ENCODE peak calls at places on chromosomes 16 and 17, in five cellular contexts. D, O, E, M and Q are unnamed samples.

GRCh38 chr17:42653179-42654124 is 5.6 kb upstream of the TUBG2 start:
- DNase-seq in D (no peak), O (peak), E (peak), M (no peak), Q (no peak)

GRCh38 chr17:60712675-60713074 is 35.0 kb downstream of the BCAS3 start:
- DNase-seq in D (no peak), O (no peak), E (no peak), M (peak), Q (no peak)

GRCh38 chr16:71440669-71441347 is 1.0 kb downstream of the TLE7 start:
- DNase-seq in D (no peak), O (peak), E (no peak), M (peak), Q (no peak)

GRCh38 chr17:59756236-59756818 is 48.9 kb downstream of the VMP1 start:
- DNase-seq in D (no peak), O (no peak), E (no peak), M (peak), Q (no peak)

GRCh38 chr17:64459284-64459747 is 10.4 kb downstream of the MILR1 start:
- DNase-seq in D (no peak), O (no peak), E (no peak), M (no peak), Q (no peak)

GRCh38 chr16:14104066-14104465 is 32.9 kb downstream of the MRTFB start:
- DNase-seq in D (no peak), O (no peak), E (no peak), M (no peak), Q (no peak)

GRCh38 chr17:48816438-48816773 is 623 bp downstream of the TTLL6 start:
- DNase-seq in D (no peak), O (no peak), E (no peak), M (no peak), Q (no peak)

GRCh38 chr17:79478051-79478461 is 132.8 kb downstream of the RBFOX3 start:
- DNase-seq in D (no peak), O (no peak), E (no peak), M (no peak), Q (no peak)

GRCh38 chr17:57440522-57441269 is 184.4 kb downstream of the MSI2 start:
- DNase-seq in D (no peak), O (peak), E (peak), M (no peak), Q (no peak)

GRCh38 chr16:56625140-56625942 is at the start of gene MT1E:
- DNase-seq in D (no peak), O (peak), E (peak), M (no peak), Q (no peak)

GRCh38 chr17:78737332-78737731 is 44.7 kb downstream of the CYTH1 start:
- DNase-seq in D (no peak), O (no peak), E (no peak), M (peak), Q (no peak)

GRCh38 chr17:81121841-81122733 is 43.2 kb upstream of the PVALEF start:
- DNase-seq in D (no peak), O (peak), E (no peak), M (no peak), Q (no peak)

GRCh38 chr17:70307430-70307829 is 138.1 kb downstream of the KCNJ2 start:
- DNase-seq in D (no peak), O (no peak), E (peak), M (no peak), Q (no peak)

GRCh38 chr17:6269474-6269873 is 165.4 kb downstream of the AIPL1 start:
- DNase-seq in D (no peak), O (peak), E (peak), M (peak), Q (no peak)

GRCh38 chr16:13343981-13344380 is 442.6 kb downstream of the SHISA9 start:
- DNase-seq in D (no peak), O (no peak), E (no peak), M (no peak), Q (no peak)

GRCh38 chr16:88638323-88639230 is at the start of gene IL17C:
- DNase-seq in D (no peak), O (peak), E (no peak), M (peak), Q (peak)

GRCh38 chr16:86353934-86354333 is 156.4 kb upstream of the FOXF1 start:
- DNase-seq in D (no peak), O (no peak), E (no peak), M (no peak), Q (no peak)

GRCh38 chr17:78180083-78180482 is 6.8 kb downstream of the TK1 start:
- DNase-seq in D (no peak), O (no peak), E (no peak), M (no peak), Q (no peak)

GRCh38 chr17:82283208-82283749 is 9.8 kb upstream of the CSNK1D start:
- DNase-seq in D (no peak), O (no peak), E (no peak), M (no peak), Q (no peak)

GRCh38 chr16:57627184-57627871 is 1.1 kb upstream of the ADGRG1 start:
- DNase-seq in D (no peak), O (peak), E (no peak), M (peak), Q (no peak)

GRCh38 chr17:63911657-63912100 is 621 bp upstream of the CSHL1 start:
- DNase-seq in D (no peak), O (peak), E (no peak), M (peak), Q (peak)

GRCh38 chr17:49873466-49873865 is 25.6 kb upstream of the TAC4 start:
- DNase-seq in D (no peak), O (no peak), E (no peak), M (peak), Q (no peak)

GRCh38 chr17:14873996-14874395 is 391.1 kb downstream of the PMP22 start:
- DNase-seq in D (no peak), O (no peak), E (no peak), M (no peak), Q (no peak)

GRCh38 chr16:72111653-72112451 is 18.2 kb downstream of the DHX38 start:
- DNase-seq in D (no peak), O (no peak), E (no peak), M (no peak), Q (no peak)

DNA sequence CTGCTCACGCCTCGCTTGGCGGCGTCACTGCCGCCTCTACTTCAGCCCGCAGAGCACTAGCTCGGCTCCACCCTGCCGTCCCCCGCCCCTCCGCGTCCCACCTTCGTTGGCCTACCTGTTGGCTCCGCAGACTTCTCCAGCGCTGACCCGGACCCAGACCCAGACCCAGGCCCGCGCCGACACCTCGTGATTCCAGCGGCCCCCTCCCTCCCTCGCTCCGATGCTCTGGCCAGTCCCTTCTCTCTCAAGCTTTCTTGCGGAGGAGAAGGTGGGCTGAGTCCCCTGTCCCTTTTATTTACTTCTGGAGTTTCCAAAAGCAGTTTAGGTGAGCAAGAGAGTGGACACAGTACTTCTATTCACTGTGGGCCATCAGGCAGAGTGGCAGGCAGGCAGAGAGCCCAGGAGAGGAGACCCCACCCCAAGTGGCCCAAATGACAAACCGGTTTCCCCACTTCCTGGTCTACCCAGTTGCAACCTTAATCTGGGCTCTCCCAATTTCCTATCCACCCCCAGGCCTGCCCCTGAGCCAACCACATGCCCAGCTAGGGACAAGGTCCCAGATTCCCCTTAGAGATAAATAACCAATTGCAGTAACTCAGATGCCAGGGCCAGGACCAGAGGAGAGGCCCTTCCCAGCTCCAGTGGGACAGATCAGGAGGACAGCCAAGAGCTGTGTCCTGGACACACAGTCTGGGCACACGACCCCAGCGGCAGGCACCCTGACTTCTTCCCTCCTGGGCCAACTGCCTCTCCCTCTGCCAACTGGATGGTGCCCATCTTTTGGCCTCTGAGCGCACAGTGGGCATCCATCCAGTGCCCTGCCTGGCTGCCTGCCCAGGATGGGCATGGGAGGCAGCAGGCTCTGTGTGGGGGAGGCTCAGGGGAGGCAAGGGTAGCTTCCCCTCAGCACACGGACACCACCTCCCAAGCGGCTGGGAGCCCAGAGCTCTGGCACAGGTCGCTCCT is 1.2 kb upstream of the SRCIN1 start:
- DNase-seq in D (no peak), O (peak), E (peak), M (peak), Q (no peak)
- TF ChIP-seq CTCF in D (no peak), O (no peak), E (peak), M (no peak), Q (peak)

DNA sequence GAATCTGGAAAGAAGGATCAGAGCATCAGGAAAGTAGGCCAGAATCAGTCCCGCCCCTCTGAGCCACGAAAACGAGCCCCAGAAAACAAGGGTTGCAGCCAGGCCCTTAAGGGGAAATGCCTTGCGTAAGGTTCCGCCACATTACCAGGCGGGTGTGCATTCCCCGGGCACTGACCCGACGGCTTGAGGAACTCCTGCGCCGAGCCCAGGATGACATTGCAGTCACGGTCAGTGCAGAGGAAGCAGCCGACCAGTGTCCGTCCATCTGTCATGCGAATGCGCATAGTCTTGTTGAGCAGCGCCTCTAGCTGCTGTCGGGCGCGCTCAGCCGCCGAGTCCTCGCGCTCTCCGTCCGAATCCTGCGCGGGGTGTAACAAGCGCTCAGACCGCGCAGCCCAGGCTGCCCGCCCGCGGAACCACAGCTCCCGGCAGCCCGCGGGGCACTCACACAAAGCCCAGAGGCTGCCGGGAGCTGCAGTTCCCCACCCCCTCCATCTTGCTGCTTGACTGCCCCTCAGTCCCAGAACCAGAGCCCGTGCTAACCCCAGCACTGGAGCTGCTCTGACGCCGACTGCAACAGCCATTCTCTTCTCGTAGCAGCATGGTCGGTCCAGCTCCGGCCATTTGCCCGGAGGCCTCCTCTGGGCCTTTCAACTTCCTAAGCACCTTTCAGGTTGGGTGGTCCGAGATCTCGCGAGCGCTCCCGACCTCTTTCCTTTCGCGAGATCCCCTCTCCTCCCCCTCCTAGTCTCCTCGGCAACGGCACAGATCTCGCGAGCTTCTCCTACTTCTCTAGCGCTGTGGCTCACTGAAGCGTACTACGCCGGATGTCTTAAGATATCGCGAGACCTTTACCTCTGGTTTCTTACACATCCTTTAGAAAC is at the start of gene NAA38:
- DNase-seq in D (peak), O (peak), E (peak), M (peak), Q (peak)
- TF ChIP-seq CTCF in D (peak), O (peak), E (peak), M (no peak), Q (no peak)

GRCh38 chr16:3992297-3993051 is 112.0 kb upstream of the CREBBP start:
- DNase-seq in D (no peak), O (peak), E (no peak), M (no peak), Q (no peak)
- TF ChIP-seq CTCF in D (no peak), O (peak), E (no peak), M (no peak), Q (no peak)

GRCh38 chr17:8647202-8647601 is 16.7 kb upstream of the MYH10 start:
- DNase-seq in D (no peak), O (no peak), E (no peak), M (no peak), Q (no peak)
- TF ChIP-seq CTCF in D (no peak), O (no peak), E (no peak), M (no peak), Q (no peak)

DNA sequence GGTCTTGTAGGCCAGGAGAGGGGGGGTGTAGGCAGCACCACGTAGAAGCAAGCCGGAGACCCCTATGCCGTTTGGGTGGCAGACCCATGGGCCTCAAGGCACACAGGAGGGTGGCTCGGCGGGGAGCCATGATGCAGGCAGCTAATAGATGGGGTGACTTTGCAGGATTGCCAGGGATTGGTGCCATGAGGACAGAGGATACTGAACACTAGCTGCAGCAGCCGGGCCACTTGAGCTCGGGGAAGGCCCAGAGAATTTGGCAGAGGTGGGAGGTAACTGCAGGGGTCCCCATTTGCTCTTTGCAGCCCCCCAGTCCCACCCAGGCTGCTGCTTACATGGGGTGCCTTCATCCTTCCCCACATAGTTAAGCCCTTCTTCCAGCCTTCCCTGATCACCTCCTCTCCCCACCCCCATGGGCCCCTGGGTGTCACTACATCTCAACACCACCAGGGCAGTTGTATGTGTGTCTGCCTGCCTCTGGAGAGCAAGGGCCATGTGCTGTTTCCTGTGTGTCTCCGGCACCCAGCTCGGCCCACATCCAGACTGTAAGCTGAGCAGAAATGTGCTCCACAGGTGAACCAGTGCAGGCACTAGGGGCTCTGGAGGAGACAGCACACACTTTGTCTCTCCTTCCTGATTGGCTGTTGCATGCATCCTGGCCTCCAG is 52.1 kb downstream of the SREBF1 start:
- DNase-seq in D (no peak), O (peak), E (no peak), M (peak), Q (no peak)
- TF ChIP-seq CTCF in D (no peak), O (peak), E (peak), M (peak), Q (no peak)

GRCh38 chr17:11747441-11747840 is 149.2 kb downstream of the DNAH9 start:
- DNase-seq in D (no peak), O (no peak), E (no peak), M (no peak), Q (no peak)

GRCh38 chr17:11744696-11745095 is 146.4 kb downstream of the DNAH9 start:
- DNase-seq in D (no peak), O (no peak), E (no peak), M (no peak), Q (no peak)

GRCh38 chr17:11738151-11738550 is 139.9 kb downstream of the DNAH9 start:
- DNase-seq in D (no peak), O (no peak), E (no peak), M (no peak), Q (no peak)

GRCh38 chr17:11739848-11740247 is 141.6 kb downstream of the DNAH9 start:
- DNase-seq in D (no peak), O (no peak), E (no peak), M (no peak), Q (no peak)

GRCh38 chr17:11742891-11743290 is 144.6 kb downstream of the DNAH9 start:
- DNase-seq in D (no peak), O (peak), E (no peak), M (peak), Q (no peak)
- TF ChIP-seq CTCF in D (no peak), O (peak), E (peak), M (no peak), Q (no peak)

DNA sequence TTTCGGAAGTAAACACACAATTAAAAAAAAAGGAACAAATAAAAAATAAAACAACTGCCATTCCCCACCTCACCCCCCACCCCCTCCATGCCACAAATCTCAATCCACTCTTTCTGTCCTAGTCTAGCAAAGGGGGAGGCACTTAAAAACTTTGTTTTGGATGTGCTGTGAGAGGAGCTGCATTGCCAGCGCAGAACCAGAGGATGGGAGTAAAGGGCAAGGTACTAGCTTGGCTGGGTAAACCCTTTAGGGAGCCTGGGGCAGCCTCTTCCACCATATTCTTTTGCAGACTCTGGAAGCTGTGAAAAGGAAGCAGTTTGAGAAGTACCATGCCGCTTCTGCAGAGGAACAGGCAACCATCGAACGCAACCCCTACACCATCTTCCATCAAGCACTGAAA is 1.4 kb downstream of the MRPS7 start:
- DNase-seq in D (no peak), O (no peak), E (no peak), M (no peak), Q (no peak)
- TF ChIP-seq CTCF in D (peak), O (peak), E (no peak), M (no peak), Q (no peak)

GRCh38 chr17:77011173-77012011 is 129.4 kb upstream of the SEC14L1 start:
- DNase-seq in D (no peak), O (peak), E (no peak), M (peak), Q (no peak)
- TF ChIP-seq CTCF in D (peak), O (peak), E (peak), M (peak), Q (no peak)

GRCh38 chr16:63461248-63461841 is 1425.1 kb upstream of the CDH8 start:
- DNase-seq in D (no peak), O (peak), E (no peak), M (peak), Q (no peak)
- TF ChIP-seq CTCF in D (no peak), O (peak), E (peak), M (peak), Q (no peak)

GRCh38 chr17:41537614-41537954 is 9.5 kb upstream of the KRT19 start:
- DNase-seq in D (no peak), O (peak), E (no peak), M (no peak), Q (no peak)
- TF ChIP-seq CTCF in D (no peak), O (no peak), E (no peak), M (no peak), Q (no peak)